ENCODE peak calls at places on chromosome 10, in five cellular contexts. J is ovary, Z is tibial nerve, L is uterus, C is heart left ventricle. A is an unnamed sample. For H3K27me3, the result is how much of the 10 kb centered on the place peaks cover.

GRCh38 chr10:28975891-28976471 is 298.7 kb downstream of the BAMBI start:
- DNase-seq in J (no peak), Z (no peak), L (no peak), C (no peak), A (no peak)

GRCh38 chr10:103759100-103759781 is 96.1 kb downstream of the SH3PXD2A start:
- DNase-seq in J (no peak), Z (no peak), L (peak), C (peak), A (no peak)

GRCh38 chr10:132924046-132924952 is 18.1 kb downstream of the CFAP46 start:
- DNase-seq in J (no peak), Z (no peak), L (no peak), C (no peak), A (peak)

GRCh38 chr10:114173680-114174461 is at the start of gene CCDC186:
- DNase-seq in J (peak), Z (peak), L (peak), C (peak), A (peak)

GRCh38 chr10:60450291-60450690 is 60.6 kb upstream of the ANK3 start:
- DNase-seq in J (no peak), Z (no peak), L (no peak), C (no peak), A (no peak)

GRCh38 chr10:30645340-30645827 is 15.8 kb upstream of the LYZL2 start:
- DNase-seq in J (no peak), Z (no peak), L (no peak), C (peak), A (no peak)

GRCh38 chr10:124676416-124677062 is 67.6 kb downstream of the FAM53B start:
- DNase-seq in J (no peak), Z (no peak), L (no peak), C (no peak), A (peak)

GRCh38 chr10:132503581-132504421 is 33.8 kb upstream of the INPP5A start:
- DNase-seq in J (no peak), Z (no peak), L (no peak), C (no peak), A (peak)

GRCh38 chr10:109374215-109374614 is 549.1 kb downstream of the XPNPEP1 start:
- DNase-seq in J (no peak), Z (no peak), L (no peak), C (no peak), A (no peak)

GRCh38 chr10:117547301-117548153 is 5.0 kb downstream of the EMX2 start:
- DNase-seq in J (no peak), Z (no peak), L (peak), C (no peak), A (no peak)

GRCh38 chr10:117548191-117548668 is 5.7 kb downstream of the EMX2 start:
- DNase-seq in J (no peak), Z (no peak), L (no peak), C (no peak), A (no peak)

GRCh38 chr10:117550042-117550441 is 7.5 kb downstream of the EMX2 start:
- DNase-seq in J (no peak), Z (no peak), L (peak), C (no peak), A (no peak)

GRCh38 chr10:117550599-117551321 is 8.2 kb downstream of the EMX2 start:
- DNase-seq in J (no peak), Z (no peak), L (peak), C (no peak), A (no peak)

DNA sequence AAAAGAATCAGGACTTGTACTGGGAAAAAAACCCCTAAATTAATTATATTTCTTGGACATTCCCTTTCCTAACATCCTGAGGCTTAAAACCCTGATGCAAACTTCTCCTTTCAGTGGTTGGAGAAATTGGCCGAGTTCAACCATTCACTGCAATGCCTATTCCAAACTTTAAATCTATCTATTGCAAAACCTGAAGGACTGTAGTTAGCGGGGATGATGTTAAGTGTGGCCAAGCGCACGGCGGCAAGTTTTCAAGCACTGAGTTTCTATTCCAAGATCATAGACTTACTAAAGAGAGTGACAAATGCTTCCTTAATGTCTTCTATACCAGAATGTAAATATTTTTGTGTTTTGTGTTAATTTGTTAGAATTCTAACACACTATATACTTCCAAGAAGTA is 6.6 kb downstream of the EMX2 start:
- DNase-seq in J (no peak), Z (no peak), L (peak), C (no peak), A (no peak)
- H3K27me3 ChIP-seq in J (under half), Z (half or more), L (under half), C (under half), A (under half)

GRCh38 chr10:16913266-16913665 is 96.0 kb upstream of the RSU1 start:
- DNase-seq in J (no peak), Z (no peak), L (no peak), C (no peak), A (no peak)

GRCh38 chr10:16916496-16916895 is 99.3 kb upstream of the RSU1 start:
- DNase-seq in J (no peak), Z (no peak), L (no peak), C (no peak), A (no peak)

GRCh38 chr10:16919076-16919972 is 102.1 kb upstream of the RSU1 start:
- DNase-seq in J (no peak), Z (no peak), L (no peak), C (no peak), A (no peak)

GRCh38 chr10:16910795-16911164 is 93.6 kb upstream of the RSU1 start:
- DNase-seq in J (no peak), Z (no peak), L (no peak), C (no peak), A (no peak)

DNA sequence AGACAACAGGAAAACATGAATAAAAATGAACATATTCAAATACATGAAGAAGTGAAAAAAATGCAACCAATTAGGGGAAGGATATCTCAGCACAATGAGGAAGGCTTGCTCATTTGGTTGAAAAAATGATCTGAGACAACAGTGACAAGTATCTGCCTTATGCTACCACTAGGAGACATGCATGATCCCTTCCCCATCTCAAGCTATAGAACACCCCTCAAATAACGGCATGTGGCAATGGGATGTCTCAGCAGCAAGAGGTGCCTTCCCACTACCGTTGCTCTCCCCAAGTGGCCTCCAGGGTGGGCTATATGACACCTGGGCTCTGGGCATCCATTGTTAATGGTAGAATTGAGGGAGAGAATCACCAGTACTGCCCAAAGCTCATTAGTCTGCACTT is 98.1 kb upstream of the RSU1 start:
- DNase-seq in J (no peak), Z (no peak), L (no peak), C (no peak), A (no peak)
- TF ChIP-seq CTCF in J (no peak), Z (no peak), L (no peak), C (no peak), A (no peak)

GRCh38 chr10:98131615-98132014 is 2.8 kb upstream of the R3HCC1L start:
- DNase-seq in J (no peak), Z (no peak), L (no peak), C (no peak), A (no peak)

GRCh38 chr10:98138031-98138430 is 3.6 kb downstream of the R3HCC1L start:
- DNase-seq in J (no peak), Z (no peak), L (no peak), C (no peak), A (no peak)

GRCh38 chr10:98134117-98134430 is 383 bp upstream of the R3HCC1L start:
- DNase-seq in J (no peak), Z (peak), L (no peak), C (no peak), A (no peak)

GRCh38 chr10:98135222-98135899 is 904 bp downstream of the R3HCC1L start:
- DNase-seq in J (no peak), Z (no peak), L (no peak), C (no peak), A (no peak)

GRCh38 chr10:98134431-98135221 is at the start of gene R3HCC1L:
- DNase-seq in J (peak), Z (peak), L (peak), C (peak), A (peak)
- TF ChIP-seq POLR2A in J (peak), Z (peak), L (peak), C (peak), A (peak)

GRCh38 chr10:33107953-33108352 is 149.9 kb upstream of the ITGB1 start:
- DNase-seq in J (no peak), Z (no peak), L (no peak), C (no peak), A (no peak)

GRCh38 chr10:33109384-33109783 is 151.4 kb upstream of the ITGB1 start:
- DNase-seq in J (no peak), Z (no peak), L (no peak), C (no peak), A (no peak)

GRCh38 chr10:33111652-33112051 is 153.6 kb upstream of the ITGB1 start:
- DNase-seq in J (no peak), Z (no peak), L (no peak), C (no peak), A (no peak)

GRCh38 chr10:33106767-33107166 is 148.7 kb upstream of the ITGB1 start:
- DNase-seq in J (no peak), Z (no peak), L (no peak), C (no peak), A (no peak)

DNA sequence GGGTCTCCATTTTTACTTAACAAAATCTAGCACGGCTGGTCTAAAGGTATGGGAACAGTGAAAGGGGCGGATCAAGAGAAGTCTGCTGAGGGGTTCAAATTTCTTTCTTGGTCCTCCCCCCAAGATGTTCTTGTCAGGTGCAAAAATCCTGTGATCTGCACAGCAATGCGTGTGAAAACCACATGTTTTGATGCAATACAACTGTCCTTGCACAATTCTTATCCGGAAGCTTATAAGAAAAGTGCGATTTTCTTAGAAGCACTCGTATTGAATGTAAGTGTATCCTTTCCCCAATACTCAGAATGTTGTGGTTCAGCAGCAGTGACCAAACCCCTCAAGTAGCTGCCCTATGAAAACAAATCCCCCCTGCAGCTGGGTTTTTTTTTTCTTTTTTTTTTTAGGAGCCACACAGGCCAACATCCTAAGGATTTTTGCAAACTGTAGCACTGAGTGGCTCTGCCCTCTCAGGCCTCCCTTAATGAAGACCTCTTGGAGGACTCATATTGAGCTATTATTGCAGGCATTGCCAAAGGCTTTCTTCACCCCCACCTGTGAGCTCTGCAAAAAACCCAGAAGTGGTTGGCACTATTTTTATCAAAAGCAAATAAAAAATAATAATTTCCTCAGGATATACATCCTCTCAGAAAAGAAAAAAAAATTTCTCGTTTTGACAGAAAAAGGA is 151.9 kb upstream of the ITGB1 start:
- DNase-seq in J (no peak), Z (no peak), L (no peak), C (no peak), A (no peak)
- H3K27me3 ChIP-seq in J (under half), Z (under half), L (under half), C (under half), A (under half)

DNA sequence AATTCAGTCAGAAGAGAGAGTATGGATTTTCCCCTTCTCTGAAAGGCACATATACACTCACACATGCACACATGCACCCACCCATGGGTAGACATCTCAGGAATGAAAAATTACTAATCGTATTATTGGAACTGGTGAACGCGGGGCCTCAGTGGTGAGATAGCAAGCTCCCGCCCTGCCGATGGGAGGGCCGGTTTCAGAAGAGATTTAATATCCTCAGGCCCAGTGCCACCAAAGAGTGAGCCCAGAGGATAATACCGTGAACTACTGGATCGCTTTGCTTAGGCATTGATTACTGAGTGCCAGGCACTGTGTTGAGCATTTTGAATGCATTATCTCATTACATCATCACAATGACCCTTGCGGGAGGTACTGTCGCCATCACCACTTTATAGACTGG is 37.9 kb upstream of the EMX2 start:
- DNase-seq in J (no peak), Z (no peak), L (no peak), C (no peak), A (no peak)
- TF ChIP-seq CTCF in J (no peak), Z (no peak), L (no peak), C (no peak), A (no peak)

DNA sequence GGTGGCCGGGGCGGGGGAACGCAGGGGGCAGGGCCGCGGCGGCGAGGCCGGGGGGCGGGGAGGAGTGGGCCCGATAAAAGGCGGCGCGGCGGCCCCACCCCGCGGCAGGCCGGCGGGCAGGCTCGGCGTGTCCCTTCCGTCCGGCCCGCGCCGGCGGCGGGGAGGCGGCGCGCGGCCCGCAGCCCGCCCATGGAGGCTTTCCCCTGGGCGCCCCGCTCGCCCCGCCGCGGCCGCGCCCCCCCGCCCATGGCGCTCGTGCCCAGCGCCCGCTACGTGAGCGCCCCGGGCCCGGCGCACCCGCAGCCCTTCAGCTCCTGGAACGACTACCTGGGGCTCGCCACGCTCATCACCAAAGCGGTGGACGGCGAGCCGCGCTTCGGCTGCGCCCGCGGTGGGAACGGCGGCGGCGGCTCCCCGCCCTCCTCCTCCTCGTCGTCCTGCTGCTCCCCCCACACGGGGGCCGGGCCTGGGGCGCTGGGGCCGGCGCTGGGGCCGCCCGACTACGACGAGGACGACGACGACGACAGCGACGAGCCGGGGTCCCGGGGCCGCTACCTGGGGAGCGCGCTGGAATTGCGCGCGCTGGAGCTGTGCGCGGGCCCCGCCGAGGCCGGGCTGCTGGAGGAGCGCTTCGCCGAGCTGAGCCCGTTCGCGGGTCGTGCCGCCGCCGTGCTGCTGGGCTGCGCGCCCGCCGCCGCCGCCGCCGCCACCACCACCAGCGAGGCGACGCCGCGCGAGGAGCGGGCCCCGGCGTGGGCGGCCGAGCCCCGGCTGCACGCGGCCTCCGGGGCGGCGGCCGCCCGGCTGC is at the start of gene NANOS1:
- DNase-seq in J (no peak), Z (no peak), L (no peak), C (no peak), A (peak)
- TF ChIP-seq POLR2A in J (no peak), Z (peak), L (no peak), C (no peak), A (peak)

GRCh38 chr10:21500578-21500910 is 24.9 kb downstream of the SKIDA1 start:
- DNase-seq in J (no peak), Z (no peak), L (no peak), C (no peak), A (no peak)
- H3K27me3 ChIP-seq in J (under half), Z (under half), L (under half), C (under half), A (under half)

GRCh38 chr10:79385804-79386531 is 38.7 kb downstream of the PPIF start:
- DNase-seq in J (no peak), Z (peak), L (no peak), C (peak), A (peak)
- TF ChIP-seq CTCF in J (no peak), Z (no peak), L (no peak), C (no peak), A (no peak)

DNA sequence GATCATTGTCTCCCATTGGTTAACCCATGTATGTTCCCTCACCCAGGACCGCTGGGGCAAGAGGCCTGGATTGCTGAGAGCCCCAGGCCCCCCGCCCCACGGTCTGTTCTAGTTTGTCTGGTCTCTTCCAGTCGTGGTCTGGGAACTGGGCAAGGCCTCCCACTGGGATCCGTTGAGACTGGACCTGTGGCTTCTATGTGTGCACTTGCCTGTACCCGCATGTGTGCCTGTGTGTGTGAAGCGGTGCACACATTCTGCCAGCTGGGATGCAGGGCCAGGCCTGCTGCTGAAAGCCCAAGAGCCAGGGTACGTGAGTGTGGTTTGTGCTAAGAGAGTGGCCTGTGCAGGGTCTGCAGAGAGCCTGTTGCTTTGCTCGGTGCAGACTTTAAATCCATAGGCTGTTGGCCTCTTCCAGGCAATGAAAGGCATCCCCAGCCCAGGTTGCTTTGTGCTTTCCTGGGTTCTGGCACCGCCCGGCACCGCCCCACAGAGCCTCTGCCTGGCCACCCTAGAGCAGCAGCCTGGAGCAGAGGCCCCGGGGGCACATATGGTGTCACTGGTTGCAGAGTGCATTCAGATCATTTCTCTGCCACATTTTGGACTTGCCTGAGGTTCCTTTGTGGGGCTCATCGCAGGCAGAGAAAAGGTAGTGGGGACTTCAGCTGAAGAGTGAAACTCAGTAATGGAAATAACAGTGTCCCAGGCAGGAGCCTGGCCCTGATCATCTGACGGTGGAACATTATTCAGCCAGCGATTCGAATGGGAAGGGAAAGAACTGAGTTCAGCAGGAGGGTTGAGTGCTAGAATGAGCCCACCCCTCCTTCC is 215.5 kb downstream of the GLRX3 start:
- DNase-seq in J (no peak), Z (no peak), L (no peak), C (no peak), A (peak)
- TF ChIP-seq POLR2A in J (no peak), Z (no peak), L (no peak), C (no peak), A (no peak)

DNA sequence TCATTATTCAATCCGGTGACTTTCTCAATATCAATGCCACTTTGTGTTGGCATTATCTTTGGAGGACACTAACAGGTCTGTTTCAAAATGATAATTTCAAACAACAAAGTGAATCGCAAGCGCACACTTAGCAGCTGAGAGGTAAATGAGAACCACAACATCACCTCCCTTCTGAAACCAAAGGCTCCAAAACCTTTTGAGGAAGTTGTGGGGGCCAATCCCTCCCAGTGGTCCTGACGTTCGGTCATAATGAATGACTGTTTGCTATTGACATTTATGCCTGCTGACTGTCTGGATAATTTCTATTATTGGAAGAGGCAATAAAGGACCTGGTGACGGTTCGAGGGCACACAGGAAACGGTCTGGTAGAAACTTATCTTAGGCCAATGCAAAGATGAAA is 1.8 kb downstream of the ADARB2 start:
- DNase-seq in J (no peak), Z (no peak), L (no peak), C (no peak), A (no peak)
- H3K27me3 ChIP-seq in J (under half), Z (half or more), L (under half), C (under half), A (under half)

A was measured in right lobe of liver.